ENCODE peak calls at places on chromosomes 1 and 21, in six cellular contexts. W, J, D, S, Q and M are unnamed samples. For H3K4me1, the result is how much of the 10 kb centered on the place peaks cover.

GRCh38 chr1:17819129-17819802 is 64.1 kb downstream of the ACTL8 start:
- DNase-seq in W (no peak), J (no peak), D (no peak), S (peak), Q (no peak), M (peak)

GRCh38 chr1:59193443-59194093 is 103.3 kb upstream of the FGGY start:
- DNase-seq in W (no peak), J (no peak), D (no peak), S (no peak), Q (no peak), M (no peak)

GRCh38 chr1:179369751-179370341 is 4.1 kb downstream of the AXDND1 start:
- DNase-seq in W (peak), J (peak), D (peak), S (no peak), Q (peak), M (peak)

GRCh38 chr1:224245188-224245587 is 62.1 kb downstream of the DEGS1 start:
- DNase-seq in W (no peak), J (peak), D (peak), S (peak), Q (peak), M (peak)

GRCh38 chr1:245131026-245131393 is 23.8 kb upstream of the KIF26B start:
- DNase-seq in W (no peak), J (no peak), D (no peak), S (no peak), Q (no peak), M (no peak)

GRCh38 chr1:187038789-187039188 is 210.0 kb downstream of the PLA2G4A start:
- DNase-seq in W (peak), J (peak), D (no peak), S (no peak), Q (no peak), M (no peak)

GRCh38 chr1:224528900-224529299 is 87.2 kb upstream of the CNIH3 start:
- DNase-seq in W (no peak), J (peak), D (no peak), S (no peak), Q (no peak), M (no peak)

GRCh38 chr1:206584265-206584648 is 28.0 kb downstream of the EIF2D start:
- DNase-seq in W (no peak), J (no peak), D (no peak), S (no peak), Q (no peak), M (no peak)

GRCh38 chr1:247332215-247332900 is 691 bp upstream of the ZNF496 start:
- DNase-seq in W (no peak), J (peak), D (peak), S (peak), Q (peak), M (peak)

GRCh38 chr1:220808501-220809186 is 21.9 kb downstream of the MTARC1 start:
- DNase-seq in W (no peak), J (no peak), D (no peak), S (no peak), Q (no peak), M (no peak)

GRCh38 chr1:167120899-167121298 is 27.0 kb downstream of the STYXL2 start:
- DNase-seq in W (no peak), J (no peak), D (no peak), S (no peak), Q (no peak), M (no peak)
- TF ChIP-seq CTCF in W (no peak), J (no peak), D (no peak), S (no peak), Q (peak), M (no peak)

DNA sequence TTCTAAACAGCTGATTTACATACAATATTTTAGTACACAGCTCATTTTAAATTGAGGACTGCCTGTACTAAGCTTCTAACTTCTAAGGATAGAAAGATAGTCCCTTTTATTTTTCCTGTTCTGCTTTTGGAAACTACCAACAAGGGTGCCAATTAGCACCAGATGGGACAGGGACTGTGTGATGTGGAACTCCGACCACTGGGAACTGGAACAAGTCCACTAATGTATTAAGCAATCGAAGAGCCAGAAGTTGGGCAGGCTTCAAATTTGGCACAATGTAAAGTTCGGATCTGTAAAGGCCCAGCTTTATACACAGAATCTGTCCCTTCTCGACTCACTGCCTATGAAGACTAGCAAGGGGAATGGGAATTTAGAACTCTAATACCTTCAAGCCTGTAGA is 149.3 kb downstream of the ZC3H11B start:
- DNase-seq in W (no peak), J (peak), D (no peak), S (no peak), Q (no peak), M (no peak)
- H3K27ac ChIP-seq in W (no peak), J (no peak), D (no peak), S (no peak), Q (no peak), M (no peak)

DNA sequence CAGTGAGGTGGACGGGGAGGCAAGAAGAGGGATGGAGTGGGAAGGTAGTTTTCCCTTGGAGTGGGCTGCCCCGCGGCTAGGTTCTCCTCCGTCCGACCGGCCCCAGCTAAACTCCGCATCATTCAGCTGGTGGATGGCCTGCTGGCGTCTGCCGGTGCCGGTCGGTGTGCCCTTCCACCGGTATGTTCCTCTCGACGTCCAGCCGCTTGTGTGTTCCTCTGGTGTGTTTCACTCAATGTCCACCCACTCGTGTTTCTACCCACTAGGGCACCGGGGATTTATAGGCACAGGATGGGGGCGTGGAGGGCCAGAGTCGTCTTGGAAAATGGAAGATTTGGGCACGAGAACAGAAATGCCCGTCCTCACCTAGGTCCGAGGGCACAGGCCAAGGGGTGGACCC is 931.7 kb upstream of the B3GALT2 start:
- DNase-seq in W (no peak), J (no peak), D (no peak), S (peak), Q (no peak), M (no peak)
- H3K4me1 ChIP-seq in W (under half), J (under half), D (under half), S (under half), Q (under half), M (under half)

GRCh38 chr1:151846062-151846568 is 6.5 kb upstream of the C2CD4D start:
- DNase-seq in W (peak), J (peak), D (peak), S (no peak), Q (no peak), M (peak)
- TF ChIP-seq CTCF in W (no peak), J (peak), D (peak), S (no peak), Q (no peak), M (no peak)

DNA sequence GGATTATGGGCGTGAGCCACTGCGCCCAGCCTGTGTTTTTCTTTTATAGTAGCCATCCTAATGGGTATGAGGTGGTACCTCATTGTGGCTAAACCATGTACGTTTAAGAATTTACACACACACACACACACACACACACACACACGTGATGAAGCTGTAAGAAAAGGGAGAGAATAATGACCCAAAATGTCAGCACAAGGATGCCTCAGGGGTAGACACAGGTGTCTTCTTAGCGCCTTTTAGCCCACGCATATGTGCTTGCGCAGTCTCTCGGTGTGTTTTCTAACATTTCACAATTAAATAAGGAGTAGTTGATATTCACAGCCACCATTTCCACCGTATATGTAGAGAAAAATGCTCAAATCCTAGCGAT is 782 bp upstream of the PFKL start:
- DNase-seq in W (no peak), J (no peak), D (peak), S (no peak), Q (no peak), M (no peak)
- H3K27ac ChIP-seq in W (peak), J (peak), D (peak), S (peak), Q (peak), M (peak)

GRCh38 chr1:216173315-216173714 is 249.9 kb downstream of the USH2A start:
- DNase-seq in W (no peak), J (no peak), D (no peak), S (no peak), Q (no peak), M (no peak)
- H3K4me1 ChIP-seq in W (under half), J (under half), D (under half), S (under half), Q (under half), M (under half)